ENCODE peak calls at places on chromosome 6, in four cellular contexts. X is HepG2, C is K562, P is SK-N-SH. V is an unnamed sample.

GRCh38 chr6:135496805-135497411 is 632 bp downstream of the AHI1 start:
- DNase-seq in C (no peak), P (no peak), X (no peak), V (no peak)

GRCh38 chr6:16097382-16098171 is 31.3 kb upstream of the MYLIP start:
- DNase-seq in P (no peak), C (peak), X (no peak), V (no peak)

GRCh38 chr6:66605971-66606370 is 898.9 kb upstream of the EYS start:
- DNase-seq in C (no peak), X (no peak), P (no peak), V (no peak)

GRCh38 chr6:17725083-17725482 is 18.4 kb upstream of the NUP153 start:
- DNase-seq in X (peak), C (peak), P (peak), V (no peak)

GRCh38 chr6:83097204-83097603 is 29.7 kb downstream of the DOP1A start:
- DNase-seq in C (no peak), P (no peak), X (no peak), V (no peak)

GRCh38 chr6:147205690-147206600 is 1.7 kb downstream of the STXBP5 start:
- DNase-seq in P (peak), C (peak), X (peak), V (no peak)

GRCh38 chr6:1604991-1605821 is 4.5 kb upstream of the FOXC1 start:
- DNase-seq in P (no peak), X (no peak), C (no peak), V (no peak)

GRCh38 chr6:87210979-87211378 is 55.6 kb downstream of the ZNF292 start:
- DNase-seq in P (no peak), X (no peak), C (no peak), V (no peak)

GRCh38 chr6:167044696-167045095 is 45.5 kb downstream of the CEP43 start:
- DNase-seq in X (no peak), P (no peak), C (no peak), V (no peak)

GRCh38 chr6:44969446-44970175 is 358.5 kb upstream of the RUNX2 start:
- DNase-seq in C (no peak), X (no peak), P (no peak), V (no peak)

GRCh38 chr6:44960898-44961297 is 367.2 kb upstream of the RUNX2 start:
- DNase-seq in X (peak), C (no peak), P (no peak), V (peak)

GRCh38 chr6:44967481-44967880 is 360.6 kb upstream of the RUNX2 start:
- DNase-seq in X (no peak), P (no peak), C (no peak), V (no peak)

DNA sequence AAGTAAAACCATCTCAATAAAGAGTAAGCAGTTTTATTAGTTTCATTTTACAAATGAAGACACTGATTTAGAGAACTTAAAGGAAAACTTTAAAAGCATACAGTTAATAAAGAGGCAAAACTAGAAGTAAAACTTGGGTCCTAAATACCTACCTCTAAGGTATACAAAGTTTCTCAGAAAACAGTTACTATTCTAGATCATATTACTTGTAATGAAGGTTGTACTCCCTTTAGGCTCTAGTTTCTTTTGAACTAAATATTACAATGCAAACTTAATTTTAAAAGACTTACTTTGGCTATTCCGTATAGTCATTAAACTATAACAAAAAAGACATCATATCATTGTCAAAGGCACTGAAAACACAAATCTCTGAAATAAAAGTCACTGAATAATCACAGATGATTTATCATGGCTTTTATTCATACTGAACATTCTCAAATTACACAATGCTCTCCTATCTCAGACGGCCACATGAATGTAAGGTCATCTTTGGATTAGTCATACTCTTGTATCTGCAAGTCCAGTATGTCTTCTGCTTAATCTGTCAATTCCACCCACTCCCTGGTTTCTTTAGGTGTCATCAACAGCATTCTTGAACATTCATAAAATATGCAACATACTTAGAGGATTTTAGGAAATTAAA is 361.6 kb upstream of the RUNX2 start:
- DNase-seq in X (peak), P (no peak), C (peak), V (peak)
- TF ChIP-seq ELF1 in X (no peak), P (no peak), C (no peak), V (no peak)

GRCh38 chr6:188821-189655 is 103.2 kb upstream of the DUSP22 start:
- DNase-seq in P (peak), C (peak), X (peak), V (peak)
- H3K9ac ChIP-seq in P (no peak), C (no peak), X (no peak), V (no peak)

DNA sequence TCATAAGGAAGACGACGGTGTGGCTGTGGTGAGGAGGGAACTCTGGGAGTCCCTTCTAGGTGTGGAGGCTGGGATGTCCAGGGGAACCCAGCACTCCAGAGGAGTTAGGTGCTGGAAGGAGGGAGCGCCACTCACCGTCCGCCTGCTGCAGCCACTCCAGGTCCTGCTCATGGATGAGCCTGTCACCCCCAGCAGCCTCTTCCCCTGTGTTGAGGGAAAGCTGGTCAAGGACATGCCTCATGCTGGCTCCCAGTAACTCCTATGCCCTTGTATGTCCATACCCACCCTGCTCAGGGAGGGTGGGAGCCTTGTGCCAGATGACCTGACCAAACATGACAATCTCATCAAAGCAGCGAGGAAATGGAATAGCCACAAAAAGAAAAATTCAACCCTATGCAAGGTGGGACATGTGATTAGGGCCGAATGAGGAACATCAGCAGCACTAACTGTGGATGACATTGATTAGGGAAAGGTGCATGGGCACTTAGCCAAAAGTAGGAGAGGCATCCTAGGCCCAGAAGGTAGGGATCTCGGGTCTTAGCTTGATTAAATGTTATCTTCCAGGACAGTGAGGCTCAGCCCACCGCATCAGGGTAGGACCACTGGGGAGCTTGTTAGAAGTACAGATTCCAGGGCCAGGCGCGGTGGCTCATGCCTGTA is 3.0 kb downstream of the DNPH1 start:
- DNase-seq in P (no peak), C (no peak), X (no peak), V (no peak)
- TF ChIP-seq ELF1 in P (no peak), C (no peak), X (no peak), V (no peak)

GRCh38 chr6:71886184-71887005 is at the start of gene RIMS1:
- DNase-seq in C (no peak), P (peak), X (no peak), V (no peak)
- H3K9ac ChIP-seq in C (no peak), P (no peak), X (no peak), V (no peak)

GRCh38 chr6:42783876-42784738 is 2.3 kb downstream of the BICRAL start:
- DNase-seq in X (no peak), P (no peak), C (no peak), V (no peak)
- TF ChIP-seq ELF1 in X (no peak), P (no peak), C (peak), V (no peak)